ENCODE peak calls at places on chromosomes 3 and 15, in six cellular contexts. B, L, T, C, U and K are unnamed samples.

GRCh38 chr3:69359339-69359893 is 26.5 kb downstream of the FRMD4B start:
- DNase-seq in B (no peak), L (no peak), T (no peak), C (no peak), U (no peak), K (no peak)

GRCh38 chr3:123365450-123366143 is 83.3 kb downstream of the ADCY5 start:
- DNase-seq in B (no peak), L (no peak), T (peak), C (no peak), U (peak), K (peak)

GRCh38 chr3:78050276-78051080 is 1010.6 kb downstream of the ROBO2 start:
- DNase-seq in B (no peak), L (no peak), T (no peak), C (no peak), U (peak), K (no peak)

GRCh38 chr3:170716172-170716800 is 130.4 kb upstream of the SLC7A14 start:
- DNase-seq in B (no peak), L (no peak), T (no peak), C (no peak), U (no peak), K (no peak)

GRCh38 chr3:16432714-16433113 is 80.8 kb downstream of the RFTN1 start:
- DNase-seq in B (no peak), L (no peak), T (no peak), C (no peak), U (no peak), K (peak)

GRCh38 chr3:155790272-155790918 is 15.7 kb downstream of the C3orf33 start:
- DNase-seq in B (no peak), L (no peak), T (no peak), C (no peak), U (no peak), K (no peak)

GRCh38 chr3:72177075-72178050 is 392.4 kb upstream of the PROK2 start:
- DNase-seq in B (no peak), L (peak), T (peak), C (no peak), U (peak), K (peak)

GRCh38 chr3:134378384-134378783 is 4.1 kb upstream of the AMOTL2 start:
- DNase-seq in B (peak), L (no peak), T (peak), C (no peak), U (no peak), K (peak)

GRCh38 chr15:49847937-49848823 is 227.3 kb downstream of the DTWD1 start:
- DNase-seq in B (no peak), L (no peak), T (no peak), C (no peak), U (peak), K (no peak)

GRCh38 chr3:108215876-108216275 is 6.3 kb downstream of the IFT57 start:
- DNase-seq in B (no peak), L (no peak), T (no peak), C (no peak), U (no peak), K (no peak)

GRCh38 chr3:13480340-13481318 is 523 bp downstream of the HDAC11 start:
- DNase-seq in B (no peak), L (no peak), T (no peak), C (no peak), U (peak), K (peak)

GRCh38 chr15:85837011-85837433 is 42.3 kb upstream of the KLHL25 start:
- DNase-seq in B (no peak), L (no peak), T (no peak), C (no peak), U (no peak), K (peak)

GRCh38 chr3:40845447-40845846 is 320.7 kb downstream of the ZNF621 start:
- DNase-seq in B (no peak), L (no peak), T (no peak), C (no peak), U (no peak), K (no peak)

GRCh38 chr3:120274739-120275167 is 10.3 kb downstream of the GPR156 start:
- DNase-seq in B (no peak), L (peak), T (no peak), C (no peak), U (no peak), K (no peak)

GRCh38 chr15:57026016-57026602 is 107.7 kb downstream of the TCF12 start:
- DNase-seq in B (no peak), L (no peak), T (no peak), C (no peak), U (no peak), K (no peak)

GRCh38 chr15:76973362-76973743 is 21.6 kb upstream of the PSTPIP1 start:
- DNase-seq in B (peak), L (no peak), T (peak), C (no peak), U (peak), K (peak)

GRCh38 chr3:110624571-110624970 is 447.0 kb upstream of the NECTIN3 start:
- DNase-seq in B (no peak), L (no peak), T (no peak), C (no peak), U (no peak), K (no peak)

GRCh38 chr15:101614001-101614585 is 38.1 kb downstream of the TM2D3 start:
- DNase-seq in B (no peak), L (no peak), T (no peak), C (no peak), U (no peak), K (no peak)

GRCh38 chr15:101614761-101615160 is 37.4 kb downstream of the TM2D3 start:
- DNase-seq in B (no peak), L (no peak), T (no peak), C (no peak), U (no peak), K (no peak)

GRCh38 chr15:101612676-101613075 is 39.5 kb downstream of the TM2D3 start:
- DNase-seq in B (no peak), L (no peak), T (no peak), C (no peak), U (no peak), K (no peak)

GRCh38 chr15:101611580-101612299 is 40.4 kb downstream of the TM2D3 start:
- DNase-seq in B (no peak), L (no peak), T (no peak), C (no peak), U (no peak), K (no peak)

DNA sequence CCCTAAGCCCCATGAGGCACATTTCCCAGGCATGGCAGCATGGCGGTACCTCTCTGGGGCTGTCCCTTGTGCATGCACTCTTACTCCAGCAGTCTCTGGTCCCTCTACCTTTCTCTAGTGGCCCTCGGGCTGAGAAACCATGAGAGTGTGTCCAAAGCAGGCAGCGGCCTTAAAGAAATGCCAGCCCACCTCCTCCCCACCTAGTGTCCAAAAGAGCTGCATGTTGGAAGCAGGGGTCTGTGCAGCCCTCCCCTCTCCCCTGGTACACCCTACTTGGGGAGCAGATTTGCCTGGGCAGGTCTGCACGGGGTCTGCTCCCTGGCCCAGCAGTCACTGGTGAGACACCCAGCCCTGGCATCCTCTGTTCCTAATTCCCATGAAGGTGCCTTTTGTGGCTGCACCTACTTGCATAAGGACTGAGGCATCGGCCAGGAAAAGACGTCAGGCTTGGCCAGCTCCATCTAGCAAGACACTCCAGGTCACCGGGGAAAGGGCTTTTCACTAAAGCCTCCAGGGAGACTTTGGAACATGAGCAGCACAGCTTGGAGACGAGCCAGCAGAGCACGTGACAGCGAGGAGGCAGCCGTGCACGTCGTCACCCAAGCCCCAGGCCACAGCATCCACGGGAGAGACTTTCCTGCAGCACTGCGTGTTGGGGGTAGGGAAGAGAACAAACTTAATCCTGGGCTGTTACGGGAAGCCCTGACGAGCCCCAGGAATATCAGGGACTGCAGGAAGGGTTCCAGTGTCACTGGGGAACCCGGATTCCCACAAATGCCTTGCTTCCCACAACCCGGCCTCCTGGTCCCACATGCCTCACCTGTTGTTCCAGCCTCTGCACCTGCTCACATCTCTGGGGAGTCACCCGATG is 38.8 kb downstream of the TM2D3 start:
- DNase-seq in B (no peak), L (peak), T (peak), C (no peak), U (peak), K (no peak)
- H3K27ac ChIP-seq in B (no peak), L (peak), T (no peak), C (no peak), U (no peak), K (no peak)

GRCh38 chr3:47554335-47554734 is 24.3 kb downstream of the CSPG5 start:
- DNase-seq in B (no peak), L (no peak), T (no peak), C (no peak), U (no peak), K (no peak)

DNA sequence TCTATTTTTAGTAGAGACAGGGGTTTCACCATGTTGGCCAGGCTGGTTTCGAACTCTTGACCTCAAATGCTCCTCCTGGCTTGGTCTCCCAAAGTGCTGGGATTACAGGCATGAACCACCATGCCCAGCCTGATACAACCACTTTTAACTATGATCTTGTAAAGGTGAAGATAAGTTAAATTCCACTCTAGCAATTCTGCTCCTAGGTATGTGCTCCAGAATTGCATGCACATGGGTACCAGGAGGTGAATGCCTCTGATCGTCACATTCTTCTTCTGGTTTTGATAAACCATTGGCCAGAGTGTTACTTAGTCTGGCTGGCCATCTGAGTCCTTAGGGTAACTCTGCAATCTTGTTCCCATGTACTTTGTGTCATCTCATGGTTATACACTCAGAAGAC is 22.3 kb downstream of the CSPG5 start:
- DNase-seq in B (no peak), L (no peak), T (peak), C (no peak), U (no peak), K (no peak)
- H3K27ac ChIP-seq in B (no peak), L (no peak), T (no peak), C (no peak), U (no peak), K (no peak)

DNA sequence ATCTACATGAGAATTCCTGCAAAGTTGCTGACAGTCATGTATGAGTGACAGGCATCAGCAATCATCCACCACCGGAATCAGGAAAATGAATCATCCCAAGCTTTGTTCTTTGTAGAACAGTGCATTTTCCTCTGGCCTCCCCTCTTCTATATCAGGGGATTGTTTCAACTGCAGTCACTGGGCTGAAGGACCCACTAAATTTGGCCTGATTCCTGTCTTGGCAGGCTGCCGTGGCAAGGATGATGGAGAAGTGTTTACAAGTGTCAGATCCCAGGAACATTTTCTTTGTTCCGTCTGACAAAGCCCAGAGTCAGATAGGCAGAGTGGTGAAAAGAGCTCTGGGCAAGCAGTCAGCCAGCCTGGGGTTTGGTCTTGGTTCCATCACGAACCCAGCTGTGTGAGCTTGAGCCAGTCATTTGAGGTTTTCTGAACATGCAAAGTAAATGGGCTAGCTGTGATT is 175.1 kb upstream of the TSC22D2 start:
- DNase-seq in B (no peak), L (peak), T (no peak), C (no peak), U (peak), K (no peak)
- H3K27ac ChIP-seq in B (no peak), L (peak), T (no peak), C (no peak), U (peak), K (no peak)

DNA sequence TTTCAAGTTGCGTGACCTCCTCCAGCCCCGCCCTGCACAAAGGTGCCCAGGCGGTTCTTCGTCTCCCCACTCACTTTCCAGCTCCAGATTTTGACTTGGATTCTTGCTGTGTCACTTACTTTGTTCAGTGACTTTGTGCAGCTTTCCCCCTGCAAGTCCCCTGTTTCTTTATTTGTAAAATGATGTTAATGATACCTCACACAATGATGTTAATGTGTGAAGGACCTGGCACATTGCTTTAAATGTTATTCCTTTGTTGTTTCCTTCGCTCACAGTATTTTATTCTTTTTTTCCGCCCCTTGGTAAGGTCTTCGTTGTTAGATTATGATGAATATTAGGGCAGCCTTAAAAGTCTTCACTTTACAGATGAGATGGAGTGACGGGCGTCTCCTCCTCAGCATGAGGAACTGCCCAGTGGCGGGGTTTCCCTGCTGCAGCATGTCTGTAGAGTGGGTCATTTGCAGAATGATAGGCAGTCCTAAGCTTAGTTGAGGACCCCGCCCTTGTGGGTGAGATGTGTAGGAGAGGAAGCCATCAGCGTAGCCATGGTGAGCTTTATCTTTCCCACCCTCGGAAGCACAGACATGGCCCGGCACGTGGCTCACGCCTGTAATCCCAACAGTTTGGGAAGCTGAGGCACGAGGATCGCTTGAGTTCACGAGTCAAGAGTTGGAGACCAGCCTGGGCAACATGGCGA is 728 bp downstream of the NIT2 start:
- DNase-seq in B (no peak), L (no peak), T (peak), C (no peak), U (peak), K (peak)
- H3K27ac ChIP-seq in B (no peak), L (peak), T (peak), C (no peak), U (peak), K (peak)